ENCODE peak calls at places on chromosome 3, in eight cellular contexts. R, S, W, E, Y, Z, B and O are unnamed samples.

GRCh38 chr3:104040896-104041295 is 1325.8 kb upstream of the ALCAM start:
- DNase-seq in W (no peak), E (no peak), Z (no peak), Y (no peak), S (no peak), B (no peak), R (no peak), O (no peak)

GRCh38 chr3:159897331-159898075 is 91.1 kb upstream of the IL12A start:
- DNase-seq in Z (no peak), E (no peak), B (no peak), W (no peak), S (no peak), Y (no peak), R (no peak), O (no peak)

GRCh38 chr3:184791134-184791533 is 20.8 kb upstream of the VPS8 start:
- DNase-seq in E (no peak), R (no peak), W (no peak), B (no peak), Z (no peak), Y (no peak), S (no peak), O (no peak)

GRCh38 chr3:184378650-184379374 is 805 bp upstream of the THPO start:
- DNase-seq in Y (no peak), R (no peak), E (no peak), Z (no peak), B (no peak), W (no peak), S (no peak), O (no peak)

GRCh38 chr3:38555926-38556325 is 59.8 kb downstream of the EXOG start:
- DNase-seq in Y (no peak), Z (no peak), R (no peak), S (no peak), W (no peak), B (no peak), E (no peak), O (no peak)

GRCh38 chr3:150743508-150743907 is 19.5 kb downstream of the SIAH2 start:
- DNase-seq in Z (no peak), R (peak; percentile 61), E (no peak), B (no peak), Y (no peak), W (no peak), S (no peak), O (no peak)

GRCh38 chr3:152902141-152902669 is 67.3 kb downstream of the P2RY1 start:
- DNase-seq in E (no peak), W (no peak), Z (no peak), B (no peak), S (no peak), Y (no peak), R (no peak), O (no peak)

GRCh38 chr3:53794597-53794996 is 51.6 kb downstream of the CHDH start:
- DNase-seq in S (no peak), E (no peak), W (no peak), B (no peak), R (no peak), Y (no peak), Z (no peak), O (no peak)

GRCh38 chr3:73727854-73728253 is 103.1 kb upstream of the PDZRN3 start:
- DNase-seq in B (no peak), S (no peak), R (no peak), W (no peak), E (no peak), Z (no peak), Y (no peak), O (no peak)

GRCh38 chr3:15007681-15008141 is 57.4 kb downstream of the MRPS25 start:
- DNase-seq in W (no peak), Z (no peak), R (no peak), Y (no peak), E (no peak), S (no peak), B (no peak), O (peak; percentile 72)

GRCh38 chr3:116288480-116288879 is 156.8 kb downstream of the LSAMP start:
- DNase-seq in E (no peak), R (no peak), S (no peak), W (no peak), Z (no peak), Y (no peak), B (peak; percentile 13), O (no peak)

GRCh38 chr3:146390006-146390772 is 79.2 kb downstream of the PLSCR2 start:
- DNase-seq in B (no peak), W (no peak), R (no peak), E (no peak), Y (no peak), S (no peak), Z (no peak), O (no peak)

GRCh38 chr3:45241206-45241605 is 15.1 kb upstream of the TMEM158 start:
- DNase-seq in B (no peak), Y (no peak), Z (no peak), R (no peak), W (no peak), S (no peak), E (no peak), O (no peak)

GRCh38 chr3:49553320-49553689 is 972 bp upstream of the BSN start:
- DNase-seq in S (no peak), B (no peak), Y (no peak), R (no peak), W (no peak), Z (no peak), E (no peak), O (no peak)

GRCh38 chr3:32880225-32880624 is 62.4 kb downstream of the TRIM71 start:
- DNase-seq in W (no peak), Y (no peak), B (no peak), R (no peak), S (no peak), Z (no peak), E (no peak), O (no peak)

GRCh38 chr3:129121792-129122696 is at the start of gene RAB43:
- DNase-seq in Y (peak; percentile 91), R (peak; percentile 72), S (peak; percentile 81), B (peak; percentile 93), E (peak; percentile 63), W (peak; percentile 91), Z (peak; percentile 100), O (peak; percentile 20)

GRCh38 chr3:195543642-195544536 is 764 bp upstream of the PPP1R2 start:
- DNase-seq in B (no peak), E (no peak), W (no peak), Z (peak; percentile 44), R (no peak), Y (peak; percentile 48), S (no peak), O (no peak)

GRCh38 chr3:127781411-127782001 is 40.8 kb downstream of the MGLL start:
- DNase-seq in W (no peak), R (no peak), B (no peak), Y (no peak), Z (no peak), E (no peak), S (no peak), O (no peak)

GRCh38 chr3:50297384-50297775 is 1.8 kb downstream of the HYAL3 start:
- DNase-seq in Z (no peak), R (no peak), Y (no peak), W (no peak), S (no peak), E (no peak), B (no peak), O (no peak)